ENCODE peak calls at places on chromosomes 13 and 19, in eight cellular contexts. Y is AG08395, U is fibroblast of lung, B is adipocyte, S is osteocyte, P is ureter, H is NCI-H1105, G is posterior cingulate gyrus. N is an unnamed sample.
A peak's percentile ranks its signal among the peaks of the same experiment; 100 is the strongest.

GRCh38 chr13:29591310-29591709 is 4.2 kb downstream of the SLC7A1 start:
- DNase-seq in B (no peak), U (peak; percentile 54), P (no peak), G (no peak), H (no peak), S (no peak), Y (peak; percentile 21), N (no peak)

GRCh38 chr19:19004144-19004543 is 29.2 kb downstream of the SUGP2 start:
- DNase-seq in S (no peak), P (no peak), H (no peak), G (no peak), U (no peak), B (no peak), Y (no peak), N (no peak)

GRCh38 chr13:96052655-96053002 is 572 bp downstream of the UGGT2 start:
- DNase-seq in U (peak; percentile 75), B (peak; percentile 81), Y (peak; percentile 56), G (no peak), P (no peak), S (no peak), H (no peak), N (peak; percentile 28)

GRCh38 chr13:76993021-76993420 is 1.1 kb downstream of the CLN5 start:
- DNase-seq in P (no peak), G (no peak), S (no peak), U (no peak), H (no peak), B (peak; percentile 65), Y (peak; percentile 26), N (no peak)

GRCh38 chr13:100941811-100942361 is 267.3 kb upstream of the TMTC4 start:
- DNase-seq in P (no peak), H (no peak), Y (no peak), G (no peak), U (no peak), B (no peak), S (no peak), N (no peak)

GRCh38 chr13:35994131-35994966 is 136.8 kb downstream of the DCLK1 start:
- DNase-seq in Y (peak; percentile 70), H (no peak), U (peak; percentile 99), G (no peak), S (no peak), P (peak; percentile 59), B (peak; percentile 96), N (peak; percentile 89)

GRCh38 chr19:13275016-13275722 is 125.0 kb downstream of the IER2 start:
- DNase-seq in P (no peak), U (no peak), B (no peak), G (no peak), Y (no peak), S (no peak), H (no peak), N (no peak)

GRCh38 chr13:98478134-98479129 is 98.5 kb downstream of the STK24 start:
- DNase-seq in Y (peak; percentile 48), S (no peak), P (no peak), B (no peak), G (no peak), H (no peak), U (peak; percentile 26), N (no peak)

GRCh38 chr19:47582320-47582909 is 9.5 kb upstream of the ZNF541 start:
- DNase-seq in G (no peak), H (no peak), S (no peak), B (peak; percentile 64), Y (peak; percentile 27), P (no peak), U (peak; percentile 80), N (no peak)

GRCh38 chr13:113110852-113111315 is 5.3 kb downstream of the F7 start:
- DNase-seq in P (no peak), U (no peak), Y (no peak), B (no peak), S (no peak), G (no peak), H (no peak), N (no peak)

GRCh38 chr19:29001006-29001921 is 211.7 kb downstream of the UQCRFS1 start:
- DNase-seq in Y (peak; percentile 11), S (no peak), P (no peak), U (no peak), B (peak; percentile 3), H (no peak), G (no peak), N (no peak)

GRCh38 chr19:44767295-44768180 is 10.2 kb upstream of the CBLC start:
- DNase-seq in G (no peak), B (no peak), P (no peak), S (no peak), U (no peak), H (no peak), Y (no peak), N (no peak)

GRCh38 chr19:35154535-35155406 is at the start of gene FXYD5:
- DNase-seq in P (peak; percentile 81), H (peak; percentile 23), B (peak; percentile 89), U (peak; percentile 69), Y (peak; percentile 88), G (no peak), S (no peak), N (no peak)

GRCh38 chr13:111204438-111205177 is 89.5 kb downstream of the ARHGEF7 start:
- DNase-seq in G (no peak), H (no peak), B (peak; percentile 95), Y (peak; percentile 73), U (peak; percentile 86), S (no peak), P (peak; percentile 54), N (peak; percentile 50)

GRCh38 chr19:11041966-11042627 is 47.2 kb upstream of the LDLR start:
- DNase-seq in H (no peak), B (no peak), Y (no peak), G (no peak), S (no peak), U (no peak), P (peak; percentile 66), N (no peak)

N was measured in GM04504.